ENCODE peak calls at places on chromosomes 12 and 14, in eight cellular contexts. O is PC-3, Q is cardiac muscle cell, C is AG10803, B is A549, D is hepatocyte, S is heart left ventricle, W is GM06990. Y is an unnamed sample.

GRCh38 chr12:114407566-114408411 is 1.8 kb upstream of the TBX5 start:
- DNase-seq in D (peak; percentile 35), C (no peak), O (no peak), S (peak; percentile 52), W (no peak), B (no peak), Q (peak; percentile 54), Y (no peak)

GRCh38 chr14:58367296-58367695 is 28.4 kb upstream of the TOMM20L start:
- DNase-seq in C (no peak), S (no peak), B (no peak), D (peak; percentile 5), O (no peak), Q (no peak), W (no peak), Y (peak; percentile 11)

GRCh38 chr14:90546767-90547166 is 149.9 kb downstream of the CALM1 start:
- DNase-seq in W (no peak), C (no peak), Q (no peak), O (no peak), S (no peak), B (no peak), D (no peak), Y (no peak)

GRCh38 chr14:54902143-54902520 is 494 bp downstream of the GCH1 start:
- DNase-seq in W (peak; percentile 81), D (peak; percentile 89), B (peak; percentile 35), O (peak; percentile 85), Q (peak; percentile 73), C (peak; percentile 44), S (peak; percentile 70), Y (no peak)

GRCh38 chr12:120240495-120240833 is 25.1 kb downstream of the PXN start:
- DNase-seq in O (no peak), S (no peak), C (no peak), W (no peak), Q (no peak), B (no peak), D (no peak), Y (no peak)

GRCh38 chr14:91801358-91801757 is 66.0 kb downstream of the TC2N start:
- DNase-seq in Q (no peak), C (no peak), W (no peak), S (no peak), B (no peak), O (no peak), D (no peak), Y (no peak)

GRCh38 chr12:24381790-24382189 is 432.3 kb upstream of the SOX5 start:
- DNase-seq in B (no peak), D (no peak), W (no peak), Q (no peak), S (no peak), C (no peak), O (no peak), Y (no peak)

GRCh38 chr12:32302218-32302826 is 97.0 kb upstream of the FGD4 start:
- DNase-seq in D (peak; percentile 30), S (no peak), B (no peak), Q (peak; percentile 33), O (peak; percentile 58), W (peak; percentile 50), C (no peak), Y (no peak)

GRCh38 chr12:10365716-10366433 is 24.0 kb downstream of the KLRK1 start:
- DNase-seq in S (no peak), D (no peak), O (peak; percentile 28), B (no peak), Q (peak; percentile 31), W (no peak), C (peak; percentile 34), Y (no peak)

GRCh38 chr14:81478446-81478845 is 55.2 kb downstream of the SEL1L start:
- DNase-seq in O (no peak), W (no peak), B (no peak), S (no peak), D (no peak), C (no peak), Q (no peak), Y (no peak)

GRCh38 chr14:96806836-96807235 is 9.7 kb downstream of the VRK1 start:
- DNase-seq in B (no peak), O (no peak), Q (peak; percentile 52), W (no peak), S (no peak), C (no peak), D (peak; percentile 13), Y (no peak)

GRCh38 chr14:104425763-104426691 is 153.5 kb upstream of the C14orf180 start:
- DNase-seq in C (no peak), Q (no peak), O (no peak), D (no peak), B (no peak), S (no peak), W (no peak), Y (no peak)

GRCh38 chr14:101665478-101666078 is 95.9 kb upstream of the PPP2R5C start:
- DNase-seq in O (peak; percentile 85), C (peak; percentile 26), W (peak; percentile 3), Q (peak; percentile 55), B (peak; percentile 71), S (no peak), D (peak; percentile 60), Y (peak; percentile 56)

GRCh38 chr14:84959796-84960515 is 570.0 kb upstream of the FLRT2 start:
- DNase-seq in S (no peak), O (no peak), D (no peak), C (no peak), W (no peak), B (no peak), Q (no peak), Y (no peak)

GRCh38 chr14:105532735-105533141 is 6.4 kb downstream of the TMEM121 start:
- DNase-seq in O (no peak), W (no peak), Q (peak; percentile 41), S (no peak), D (peak; percentile 4), C (peak; percentile 17), B (peak; percentile 72), Y (no peak)

GRCh38 chr12:122048156-122048555 is 26.5 kb downstream of the BCL7A start:
- DNase-seq in C (no peak), D (peak; percentile 54), W (no peak), Q (peak; percentile 66), S (no peak), O (no peak), B (no peak), Y (no peak)

GRCh38 chr12:26124491-26125450 is at the start of gene BHLHE41:
- DNase-seq in W (peak; percentile 39), O (peak; percentile 93), Q (peak; percentile 67), B (peak; percentile 21), C (peak; percentile 64), S (peak; percentile 78), D (peak; percentile 78), Y (no peak)

GRCh38 chr14:78697341-78697740 is 527.2 kb downstream of the NRXN3 start:
- DNase-seq in S (no peak), W (no peak), Q (peak; percentile 10), B (peak; percentile 7), D (peak; percentile 20), C (peak; percentile 58), O (peak; percentile 56), Y (peak; percentile 14)
- TF ChIP-seq CTCF in S (peak; percentile 45), W (peak; percentile 63), Q (peak; percentile 31), B (peak; percentile 47), D (peak; percentile 61), C (peak; percentile 81), O (peak; percentile 70), Y (peak; percentile 77)

GRCh38 chr12:112001555-112001954 is 11.4 kb downstream of the TMEM116 start:
- DNase-seq in S (no peak), C (no peak), O (no peak), D (no peak), Q (peak; percentile 38), W (no peak), B (no peak), Y (no peak)
- H3K4me3 ChIP-seq in S (no peak overlapping the region), C (no peak overlapping the region), O (no peak overlapping the region), D (no peak overlapping the region), Q (no peak overlapping the region), W (no peak overlapping the region), B (no peak overlapping the region), Y (no peak overlapping the region)

GRCh38 chr12:77914089-77914488 is 83.4 kb downstream of the NAV3 start:
- DNase-seq in O (no peak), Q (peak; percentile 26), D (no peak), W (no peak), S (no peak), C (peak; percentile 17), B (no peak), Y (peak; percentile 13)
- TF ChIP-seq CTCF in O (no peak), Q (peak; percentile 5), D (peak; percentile 12), W (no peak), S (peak; percentile 40), C (no peak), B (no peak), Y (peak; percentile 27)

GRCh38 chr12:113242560-113242959 is 21.3 kb downstream of the TPCN1 start:
- DNase-seq in B (no peak), W (no peak), C (no peak), Q (no peak), O (no peak), S (no peak), D (no peak), Y (no peak)

GRCh38 chr12:113239811-113240331 is 18.6 kb downstream of the TPCN1 start:
- DNase-seq in S (no peak), Q (no peak), C (no peak), W (no peak), B (no peak), D (peak; percentile 83), O (no peak), Y (peak; percentile 48)

GRCh38 chr12:113240395-113240794 is 19.1 kb downstream of the TPCN1 start:
- DNase-seq in Q (no peak), W (no peak), O (no peak), S (no peak), C (no peak), B (no peak), D (no peak), Y (no peak)

GRCh38 chr12:113242018-113242418 is 20.8 kb downstream of the TPCN1 start:
- DNase-seq in B (no peak), O (peak; percentile 98), D (no peak), W (no peak), C (peak; percentile 86), Q (no peak), S (no peak), Y (peak; percentile 64)

DNA sequence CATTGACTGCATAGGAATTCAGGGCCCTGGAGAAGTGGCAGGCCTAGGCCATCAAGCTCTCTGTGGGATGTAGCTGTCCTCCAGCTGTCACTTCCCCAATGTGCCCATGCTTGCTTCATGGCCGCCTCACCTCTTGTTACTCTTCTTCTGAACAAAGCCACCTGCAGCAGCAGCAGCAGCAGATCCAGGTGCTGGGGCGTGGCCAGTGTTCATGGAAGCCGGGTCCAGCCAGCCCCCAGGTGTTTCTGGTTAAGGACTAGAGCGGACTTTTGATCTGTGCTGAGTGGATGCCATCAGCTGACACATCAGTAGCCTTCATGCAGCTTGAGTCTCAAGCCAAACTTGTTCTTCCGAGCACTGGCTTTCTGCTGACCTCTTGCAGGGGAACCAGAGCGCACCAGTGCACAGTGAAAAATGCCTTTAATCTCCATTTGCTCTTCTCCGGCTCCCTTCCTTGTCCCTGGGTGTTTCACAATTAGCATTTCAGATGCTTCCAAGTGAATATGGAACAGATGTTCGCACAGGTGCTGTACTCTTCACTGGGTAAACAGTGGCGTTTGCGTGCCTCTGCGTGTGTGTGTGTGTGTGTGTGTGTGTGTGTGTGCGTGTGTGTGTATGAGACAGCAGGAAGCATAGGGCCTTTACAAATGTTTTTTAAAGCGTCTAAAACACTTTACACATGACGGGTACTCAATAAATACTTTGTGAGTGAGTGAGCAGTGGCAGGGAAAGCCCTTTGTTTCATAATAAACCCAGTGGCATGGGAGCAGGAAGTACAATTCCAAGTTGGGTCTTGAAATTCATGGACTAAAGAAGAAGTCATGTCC is 20.1 kb downstream of the TPCN1 start:
- DNase-seq in D (peak; percentile 78), B (no peak), W (no peak), O (peak; percentile 97), Q (peak; percentile 47), S (no peak), C (peak; percentile 98), Y (no peak)
- H3K4me3 ChIP-seq in D (no peak overlapping the region), B (no peak overlapping the region), W (no peak overlapping the region), O (peak overlapping the region; percentile 37), Q (no peak overlapping the region), S (no peak overlapping the region), C (peak overlapping the region; percentile 16), Y (no peak overlapping the region)

GRCh38 chr12:20367731-20368652 is at the start of gene PDE3A:
- DNase-seq in O (peak; percentile 42), W (peak; percentile 2), B (peak; percentile 84), Q (peak; percentile 89), C (peak; percentile 39), S (peak; percentile 86), D (peak; percentile 82), Y (no peak)
- TF ChIP-seq CTCF in O (no peak), W (no peak), B (no peak), Q (peak; percentile 38), C (peak; percentile 15), S (peak; percentile 29), D (no peak), Y (no peak)